ENCODE peak calls at places on chromosomes 1 and 21, in eight cellular contexts. T is transverse colon, O is GM23338, M is suprapubic skin, V is HL-60, K is SK-N-SH, P is Panc1, Z is esophagus muscularis mucosa. B is an unnamed sample. For H3K27me3, the result is how much of the 10 kb centered on the place peaks cover.

GRCh38 chr1:151968058-151968457 is 25.6 kb downstream of the S100A10 start:
- DNase-seq in P (no peak), V (no peak), K (no peak), M (no peak), Z (no peak), O (peak), T (peak), B (peak)

GRCh38 chr1:53307037-53307436 is 20.8 kb downstream of the LRP8 start:
- DNase-seq in Z (no peak), K (no peak), V (no peak), P (no peak), T (no peak), M (no peak), O (no peak), B (no peak)

GRCh38 chr1:84847253-84848247 is 45.5 kb downstream of the LPAR3 start:
- DNase-seq in M (no peak), O (no peak), K (peak), P (peak), Z (peak), T (peak), V (peak), B (peak)

GRCh38 chr1:184769241-184769640 is 14.6 kb upstream of the EDEM3 start:
- DNase-seq in M (no peak), K (no peak), T (no peak), O (no peak), Z (no peak), V (no peak), P (no peak), B (no peak)

GRCh38 chr1:247007511-247008405 is at the start of gene ZNF695:
- DNase-seq in K (peak), V (no peak), T (peak), Z (peak), P (peak), O (peak), M (no peak), B (peak)

GRCh38 chr1:27332536-27333281 is 9.1 kb upstream of the SYTL1 start:
- DNase-seq in P (no peak), T (peak), Z (no peak), M (no peak), O (peak), V (no peak), K (peak), B (peak)

GRCh38 chr1:118902299-118903270 is 85.6 kb downstream of the TBX15 start:
- DNase-seq in M (no peak), O (no peak), T (no peak), Z (peak), P (no peak), V (no peak), K (no peak), B (no peak)

GRCh38 chr1:244969355-244970235 is 105.3 kb upstream of the HNRNPU start:
- DNase-seq in Z (peak), T (peak), P (no peak), V (peak), K (peak), O (peak), M (peak), B (peak)

GRCh38 chr21:39483917-39484316 is 32.1 kb downstream of the SH3BGR start:
- DNase-seq in K (no peak), V (no peak), Z (no peak), P (no peak), M (no peak), T (no peak), O (no peak), B (peak)

GRCh38 chr1:161986328-161986727 is 37.3 kb downstream of the OLFML2B start:
- DNase-seq in K (no peak), T (peak), V (no peak), M (no peak), O (no peak), P (no peak), Z (no peak), B (no peak)

GRCh38 chr1:153960206-153960605 is 1.8 kb upstream of the CRTC2 start:
- DNase-seq in Z (no peak), O (no peak), M (no peak), V (no peak), T (no peak), K (no peak), P (no peak), B (no peak)

GRCh38 chr1:228303596-228303995 is 95.8 kb downstream of the OBSCN start:
- DNase-seq in K (no peak), O (no peak), V (no peak), Z (no peak), P (no peak), T (no peak), M (peak), B (no peak)

GRCh38 chr1:17904290-17904689 is 149.2 kb downstream of the ACTL8 start:
- DNase-seq in O (no peak), M (peak), T (no peak), P (no peak), K (no peak), V (no peak), Z (no peak), B (no peak)

GRCh38 chr1:43511394-43511793 is 19.3 kb upstream of the PTPRF start:
- DNase-seq in K (no peak), V (no peak), P (no peak), Z (peak), M (peak), O (no peak), T (no peak), B (no peak)

GRCh38 chr21:35219719-35220118 is 170.6 kb upstream of the RUNX1 start:
- DNase-seq in V (no peak), T (no peak), Z (no peak), O (no peak), K (no peak), P (no peak), M (no peak), B (no peak)

GRCh38 chr1:29482991-29483390 is 246.7 kb downstream of the PTPRU start:
- DNase-seq in T (no peak), P (no peak), Z (no peak), V (no peak), K (no peak), M (peak), O (no peak), B (no peak)

GRCh38 chr1:151372411-151372934 is at the start of gene SELENBP1:
- DNase-seq in P (no peak), K (no peak), V (no peak), O (peak), M (peak), T (peak), Z (no peak), B (peak)

GRCh38 chr1:179175011-179175934 is 54.2 kb downstream of the ABL2 start:
- DNase-seq in T (no peak), K (no peak), Z (no peak), O (no peak), V (peak), M (no peak), P (no peak), B (no peak)

GRCh38 chr1:70459502-70460225 is 48.6 kb downstream of the CTH start:
- DNase-seq in T (no peak), P (no peak), Z (no peak), M (no peak), V (no peak), O (no peak), K (no peak), B (no peak)

GRCh38 chr1:167936930-167937708 is at the start of gene MPC2:
- DNase-seq in Z (peak), P (peak), M (peak), K (peak), O (peak), T (peak), V (no peak), B (peak)

GRCh38 chr1:108142258-108142657 is 57.9 kb downstream of the SLC25A24 start:
- DNase-seq in K (no peak), O (no peak), M (no peak), Z (no peak), P (no peak), V (no peak), T (no peak), B (no peak)

GRCh38 chr1:212401838-212402582 is 12.7 kb downstream of the PACC1 start:
- DNase-seq in K (no peak), P (no peak), O (no peak), Z (no peak), V (no peak), M (no peak), T (no peak), B (no peak)

GRCh38 chr21:31489014-31489413 is 145.0 kb upstream of the TIAM1 start:
- DNase-seq in O (no peak), P (no peak), K (no peak), V (no peak), M (no peak), Z (no peak), T (no peak), B (no peak)

GRCh38 chr1:4105300-4105880 is 205.3 kb upstream of the C1orf174 start:
- DNase-seq in K (no peak), V (no peak), O (no peak), M (peak), T (no peak), Z (no peak), P (no peak), B (no peak)
- TF ChIP-seq POLR2AphosphoS5 in K (no peak), V (no peak), O (no peak), M (no peak), T (no peak), Z (no peak), P (no peak), B (no peak)

DNA sequence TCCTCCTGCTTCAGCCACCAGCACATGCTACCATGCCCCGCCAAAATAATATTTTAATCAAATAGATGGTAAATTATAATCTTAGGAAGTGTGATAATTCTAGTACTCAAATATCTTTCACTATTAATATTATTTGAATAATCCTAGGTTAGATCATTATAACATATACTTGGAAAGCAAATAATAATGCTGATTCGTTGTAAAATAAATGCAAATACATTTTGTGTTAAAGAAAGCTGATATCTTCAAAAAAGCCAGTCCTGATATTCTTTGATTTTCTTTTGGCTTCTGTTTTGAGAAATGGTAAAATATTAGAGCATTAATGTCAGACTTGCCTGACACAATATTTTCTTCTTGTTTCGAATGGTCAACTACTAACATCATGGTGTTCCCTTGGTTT is 116.3 kb upstream of the ADAMTS5 start:
- DNase-seq in T (no peak), Z (no peak), M (no peak), K (no peak), O (no peak), V (no peak), P (no peak), B (no peak)
- H3K27me3 ChIP-seq in T (under half), Z (under half), M (under half), K (under half), O (under half), V (under half), P (under half), B (under half)

GRCh38 chr1:226109829-226110248 is 47.3 kb downstream of the H3-3A start:
- DNase-seq in M (peak), K (peak), P (no peak), Z (peak), T (peak), V (peak), O (peak), B (peak)
- TF ChIP-seq POLR2AphosphoS5 in M (no peak), K (peak), P (no peak), Z (peak), T (no peak), V (no peak), O (peak), B (peak)

GRCh38 chr21:43921602-43921978 is 56.6 kb downstream of the AGPAT3 start:
- DNase-seq in P (no peak), K (no peak), Z (no peak), M (no peak), V (no peak), T (no peak), O (peak), B (no peak)

GRCh38 chr21:43921979-43922945 is 57.2 kb downstream of the AGPAT3 start:
- DNase-seq in K (no peak), O (no peak), Z (no peak), V (peak), T (no peak), M (no peak), P (no peak), B (no peak)

GRCh38 chr21:43923391-43923790 is 58.4 kb downstream of the AGPAT3 start:
- DNase-seq in O (no peak), M (no peak), Z (no peak), T (no peak), K (peak), P (no peak), V (no peak), B (no peak)

GRCh38 chr21:43924421-43925095 is 59.5 kb downstream of the AGPAT3 start:
- DNase-seq in V (no peak), Z (no peak), K (no peak), T (no peak), O (no peak), M (no peak), P (no peak), B (no peak)

DNA sequence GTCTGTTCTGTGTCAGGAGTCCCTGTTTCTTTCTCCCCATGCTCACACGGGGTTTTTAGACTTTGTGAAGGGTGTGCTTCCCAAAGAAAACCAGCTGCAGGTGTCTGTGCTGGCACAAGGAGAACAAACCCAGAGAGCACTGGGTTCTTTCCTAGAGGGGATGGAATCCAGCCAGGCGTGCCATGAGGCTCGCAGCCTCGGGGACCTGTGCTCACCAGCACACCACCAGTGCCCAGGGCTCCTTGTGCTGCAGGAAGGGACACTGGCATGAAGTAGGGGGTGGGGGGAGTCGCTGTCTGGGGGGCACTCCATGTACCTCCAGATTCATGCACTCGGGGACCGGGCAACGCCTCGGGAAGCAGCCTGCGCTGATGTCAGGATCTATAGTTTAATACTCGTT is 57.9 kb downstream of the AGPAT3 start:
- DNase-seq in Z (no peak), P (no peak), V (no peak), O (no peak), T (no peak), M (no peak), K (peak), B (no peak)
- H3K27me3 ChIP-seq in Z (under half), P (under half), V (under half), O (under half), T (under half), M (under half), K (under half), B (under half)

DNA sequence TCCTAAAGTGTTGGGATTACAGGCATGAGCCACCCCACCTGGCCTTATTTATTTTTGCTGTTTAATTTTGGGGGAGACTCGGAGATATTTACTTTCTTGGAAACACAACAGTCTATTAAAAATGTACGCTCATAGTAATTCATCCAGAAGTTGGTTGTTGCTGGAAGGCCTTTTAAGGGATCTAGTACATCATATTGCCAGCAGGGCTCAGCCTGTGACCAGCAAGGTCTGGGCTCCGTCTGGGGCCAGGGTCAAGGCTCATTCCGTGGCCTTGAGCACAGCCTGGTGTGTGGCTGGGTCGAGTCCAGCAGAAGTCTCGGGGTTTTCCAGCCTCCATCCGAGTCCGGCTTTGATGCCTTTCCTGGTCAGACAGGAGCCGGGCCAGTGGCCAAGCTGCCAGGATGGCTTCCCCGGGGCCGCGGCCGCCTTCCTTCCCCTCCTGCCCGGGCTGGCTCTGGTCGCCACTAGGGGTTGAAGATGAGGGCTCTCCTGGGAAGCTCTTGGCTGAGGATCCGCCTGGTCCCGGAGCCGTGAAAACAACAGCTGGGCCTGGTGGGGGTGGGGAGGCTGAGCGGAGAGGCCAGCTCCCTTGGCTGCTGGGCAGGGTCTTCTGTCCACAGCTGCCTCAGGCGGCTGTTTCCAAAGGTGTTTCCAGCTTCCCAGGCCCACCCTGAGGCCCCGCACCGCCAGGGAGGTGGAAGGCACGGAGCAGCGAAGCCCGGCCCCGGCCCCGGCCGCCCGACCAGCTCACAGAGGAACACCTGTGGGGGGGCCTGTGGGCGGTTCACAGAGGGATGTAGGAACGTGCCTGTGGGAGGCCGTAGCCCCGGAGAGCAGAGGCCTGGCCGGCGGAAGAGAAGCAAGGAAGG is 5.1 kb upstream of the VWA1 start:
- DNase-seq in O (peak), P (no peak), K (peak), M (no peak), V (no peak), T (no peak), Z (no peak), B (peak)
- TF ChIP-seq POLR2AphosphoS5 in O (no peak), P (no peak), K (no peak), M (no peak), V (no peak), T (peak), Z (peak), B (no peak)

DNA sequence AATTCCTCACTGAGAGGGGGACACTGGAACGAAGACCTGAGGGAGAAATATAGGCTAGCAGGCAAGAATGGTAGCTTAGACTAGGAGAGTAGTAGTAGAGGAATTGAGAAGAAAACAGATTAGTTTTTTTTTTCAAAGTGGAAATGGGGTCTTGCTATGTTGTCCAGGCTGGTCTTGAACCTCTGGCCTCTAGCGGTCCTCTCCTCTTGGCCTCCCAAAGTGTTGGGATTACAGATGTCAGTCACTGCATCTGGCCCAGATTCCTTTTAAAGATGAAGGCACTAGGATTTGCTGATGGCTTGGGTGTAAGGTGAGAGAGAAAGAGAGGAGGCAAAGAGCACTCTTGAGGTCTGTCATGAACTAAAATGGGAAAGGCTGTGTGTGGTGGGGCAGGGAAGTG is 30.1 kb downstream of the NFASC start:
- DNase-seq in V (no peak), M (no peak), K (no peak), Z (peak), P (no peak), O (no peak), T (no peak), B (no peak)
- H3K27me3 ChIP-seq in V (under half), M (under half), K (under half), Z (under half), P (under half), O (under half), T (under half), B (under half)

GRCh38 chr1:205822397-205822796 is 9.4 kb upstream of the SLC41A1 start:
- DNase-seq in O (no peak), P (no peak), V (no peak), K (no peak), T (no peak), M (no peak), Z (no peak), B (no peak)
- TF ChIP-seq POLR2AphosphoS5 in O (no peak), P (no peak), V (no peak), K (no peak), T (no peak), M (no peak), Z (no peak), B (no peak)